ENCODE peak calls at places on chromosomes 6 and 20, in seven cellular contexts. H, D, G, L, M, T and N are unnamed samples.

GRCh38 chr20:5835234-5835845 is 85.1 kb downstream of the SHLD1 start:
- DNase-seq in H (no peak), G (no peak), T (peak; percentile 88), M (peak; percentile 21), L (peak; percentile 56), D (no peak), N (no peak)

GRCh38 chr20:39398656-39399055 is 436.5 kb downstream of the DHX35 start:
- DNase-seq in D (no peak), T (no peak), L (no peak), H (no peak), M (no peak), G (no peak), N (no peak)

GRCh38 chr20:34522969-34523871 is 7.0 kb downstream of the DYNLRB1 start:
- DNase-seq in L (peak; percentile 89), M (no peak), H (peak; percentile 77), D (peak; percentile 61), T (peak; percentile 70), G (peak; percentile 79), N (peak; percentile 63)

GRCh38 chr6:42629845-42630244 is 66.0 kb downstream of the UBR2 start:
- DNase-seq in M (no peak), H (no peak), L (no peak), D (no peak), G (no peak), T (peak; percentile 36), N (no peak)

GRCh38 chr6:33172307-33173227 is 19.7 kb downstream of the COL11A2 start:
- DNase-seq in L (peak; percentile 41), T (no peak), G (peak; percentile 56), M (no peak), H (no peak), D (peak; percentile 73), N (peak; percentile 78)

GRCh38 chr6:46078294-46078693 is 51.5 kb upstream of the ENPP4 start:
- DNase-seq in L (no peak), M (no peak), G (no peak), T (no peak), H (no peak), D (no peak), N (no peak)

GRCh38 chr20:19254956-19255355 is 42.5 kb downstream of the SLC24A3 start:
- DNase-seq in L (peak; percentile 36), T (no peak), D (no peak), M (no peak), H (no peak), G (no peak), N (no peak)

GRCh38 chr20:25459111-25459830 is 51.8 kb downstream of the GINS1 start:
- DNase-seq in L (no peak), M (no peak), D (no peak), G (no peak), T (no peak), H (peak; percentile 45), N (no peak)

GRCh38 chr6:90131091-90131490 is 165.6 kb downstream of the BACH2 start:
- DNase-seq in D (no peak), M (no peak), T (no peak), G (no peak), L (no peak), H (no peak), N (no peak)

GRCh38 chr6:159527351-159527750 is 165.7 kb downstream of the SOD2 start:
- DNase-seq in M (no peak), L (no peak), G (no peak), D (no peak), T (no peak), H (no peak), N (no peak)
- TF ChIP-seq CTCF in M (no peak), L (no peak), G (no peak), D (no peak), T (no peak), H (no peak), N (no peak)

GRCh38 chr20:40941023-40941655 is 87.5 kb upstream of the TOP1 start:
- DNase-seq in L (no peak), T (no peak), M (no peak), D (no peak), H (no peak), G (no peak), N (no peak)

GRCh38 chr20:40942015-40942414 is 86.6 kb upstream of the TOP1 start:
- DNase-seq in H (no peak), T (no peak), G (no peak), M (no peak), L (no peak), D (no peak), N (no peak)

GRCh38 chr20:40933758-40934157 is 94.9 kb upstream of the TOP1 start:
- DNase-seq in H (no peak), L (no peak), D (no peak), G (no peak), M (no peak), T (no peak), N (no peak)

GRCh38 chr20:40939667-40940066 is 89.0 kb upstream of the TOP1 start:
- DNase-seq in M (no peak), H (no peak), D (no peak), T (no peak), G (no peak), L (no peak), N (no peak)

GRCh38 chr20:40938020-40938419 is 90.6 kb upstream of the TOP1 start:
- DNase-seq in H (no peak), T (no peak), G (no peak), D (no peak), M (no peak), L (no peak), N (no peak)
- TF ChIP-seq CTCF in H (no peak), T (no peak), G (no peak), D (no peak), M (peak; percentile 7), L (no peak), N (peak; percentile 8)

GRCh38 chr6:102619585-102619984 is 1226.1 kb downstream of the GRIK2 start:
- DNase-seq in H (no peak), G (peak; percentile 44), M (no peak), T (no peak), D (no peak), L (peak; percentile 3), N (peak; percentile 2)
- TF ChIP-seq CTCF in H (no peak), G (peak; percentile 50), M (peak; percentile 27), T (no peak), D (no peak), L (peak; percentile 31), N (peak; percentile 47)

GRCh38 chr6:38234934-38235678 is 404.6 kb downstream of the BTBD9 start:
- DNase-seq in L (no peak), M (no peak), G (no peak), H (no peak), T (no peak), D (peak; percentile 58), N (peak; percentile 53)

GRCh38 chr6:38241200-38241599 is 398.5 kb downstream of the BTBD9 start:
- DNase-seq in H (no peak), D (no peak), L (no peak), M (no peak), T (no peak), G (no peak), N (no peak)

GRCh38 chr6:38234141-38234540 is 405.6 kb downstream of the BTBD9 start:
- DNase-seq in M (no peak), D (no peak), L (no peak), T (no peak), G (no peak), H (no peak), N (no peak)

GRCh38 chr6:38244873-38245272 is 394.9 kb downstream of the BTBD9 start:
- DNase-seq in T (no peak), D (no peak), H (no peak), L (no peak), G (no peak), M (no peak), N (no peak)

GRCh38 chr6:38239719-38240451 is 399.8 kb downstream of the BTBD9 start:
- DNase-seq in M (no peak), G (no peak), L (peak; percentile 73), D (peak; percentile 15), T (peak; percentile 3), H (no peak), N (no peak)
- TF ChIP-seq CTCF in M (no peak), G (no peak), L (no peak), D (no peak), T (no peak), H (no peak), N (no peak)

DNA sequence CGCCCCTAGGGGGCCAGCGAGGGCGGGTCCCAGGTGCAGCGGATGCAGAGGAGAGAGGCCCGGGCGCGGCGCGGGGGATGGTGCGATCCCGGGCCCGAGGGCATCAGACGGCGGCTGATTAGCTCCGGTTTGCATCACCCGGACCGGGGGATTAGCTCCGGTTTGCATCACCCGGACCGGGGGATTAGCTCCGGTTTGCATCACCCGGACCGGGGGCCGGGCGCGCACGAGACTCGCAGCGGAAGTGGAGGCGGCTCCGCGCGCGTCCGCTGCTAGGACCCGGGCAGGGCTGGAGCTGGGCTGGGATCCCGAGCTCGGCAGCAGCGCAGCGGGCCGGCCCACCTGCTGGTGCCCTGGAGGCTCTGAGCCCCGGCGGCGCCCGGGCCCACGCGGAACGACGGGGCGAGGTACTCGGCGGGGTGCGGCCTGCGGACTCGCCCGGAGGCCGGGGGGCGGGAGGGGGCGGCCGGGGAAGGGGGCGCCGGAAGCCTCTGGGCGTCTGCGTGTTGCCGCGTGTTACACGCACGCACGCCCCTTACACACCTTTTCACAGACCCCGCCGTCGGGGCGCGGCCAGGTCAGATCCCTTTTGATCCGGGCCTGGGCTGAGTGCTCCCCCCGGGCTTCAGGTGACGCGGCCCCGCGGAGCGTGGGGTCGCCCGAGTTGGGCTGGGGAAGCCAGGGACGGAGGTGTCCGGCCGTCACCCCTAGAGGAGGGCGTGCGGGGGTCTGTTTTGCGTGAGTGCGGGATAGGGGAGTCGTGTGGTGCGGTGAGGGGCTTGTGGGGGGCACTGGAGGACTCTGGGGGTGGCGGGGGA is 412 bp downstream of the TRIB3 start:
- DNase-seq in D (peak; percentile 80), H (peak; percentile 78), L (peak; percentile 86), M (peak; percentile 53), T (peak; percentile 56), G (peak; percentile 88), N (peak; percentile 76)
- TF ChIP-seq CTCF in D (no peak), H (no peak), L (peak; percentile 6), M (no peak), T (no peak), G (no peak), N (no peak)

GRCh38 chr6:104855507-104855906 is 4.2 kb downstream of the HACE1 start:
- DNase-seq in H (no peak), T (no peak), L (peak; percentile 38), D (no peak), M (no peak), G (no peak), N (no peak)

GRCh38 chr6:104860221-104860620 is 502 bp upstream of the HACE1 start:
- DNase-seq in H (no peak), L (no peak), D (no peak), T (no peak), M (no peak), G (no peak), N (no peak)

GRCh38 chr6:104862456-104862855 is 2.7 kb upstream of the HACE1 start:
- DNase-seq in H (no peak), L (no peak), D (no peak), G (no peak), T (no peak), M (no peak), N (no peak)

GRCh38 chr6:104859225-104860146 is at the start of gene HACE1:
- DNase-seq in H (peak; percentile 96), L (peak; percentile 85), G (peak; percentile 92), D (peak; percentile 94), T (peak; percentile 91), M (peak; percentile 91), N (peak; percentile 93)
- TF ChIP-seq CTCF in H (no peak), L (peak; percentile 22), G (peak; percentile 29), D (no peak), T (peak; percentile 46), M (peak; percentile 36), N (no peak)

GRCh38 chr6:7389451-7390217 is at the start of the genes CAGE1 and RIOK1:
- DNase-seq in H (peak; percentile 98), M (peak; percentile 95), L (peak; percentile 93), T (peak; percentile 97), G (peak; percentile 97), D (peak; percentile 95), N (peak; percentile 91)
- TF ChIP-seq CTCF in H (no peak), M (peak; percentile 28), L (peak; percentile 18), T (peak; percentile 32), G (peak; percentile 33), D (no peak), N (no peak)